ENCODE peak calls at places on chromosomes 2 and 18, in four cellular contexts. H, Q, V and U are unnamed samples.

GRCh38 chr2:85921659-85922058 is 32.9 kb upstream of the ST3GAL5 start:
- DNase-seq in H (no peak), Q (no peak), V (no peak), U (no peak)

GRCh38 chr2:85668009-85668856 is at the start of gene SFTPB:
- DNase-seq in H (no peak), Q (peak), V (no peak), U (no peak)

GRCh38 chr2:167733750-167734149 is 513.6 kb downstream of the STK39 start:
- DNase-seq in H (no peak), Q (no peak), V (no peak), U (no peak)

GRCh38 chr2:191385416-191386160 is 140.4 kb downstream of the MYO1B start:
- DNase-seq in H (no peak), Q (no peak), V (no peak), U (no peak)

GRCh38 chr2:239716536-239717318 is 308.4 kb downstream of the NDUFA10 start:
- DNase-seq in H (no peak), Q (no peak), V (peak), U (peak)

GRCh38 chr2:227016894-227017293 is 147.1 kb downstream of the COL4A4 start:
- DNase-seq in H (no peak), Q (no peak), V (no peak), U (no peak)

GRCh38 chr2:238642973-238643372 is 204.9 kb upstream of the TWIST2 start:
- DNase-seq in H (no peak), Q (no peak), V (no peak), U (no peak)

GRCh38 chr2:228541794-228542193 is 360.3 kb upstream of the SPHKAP start:
- DNase-seq in H (no peak), Q (no peak), V (no peak), U (no peak)

GRCh38 chr18:72672364-72673151 is 128.4 kb upstream of the CBLN2 start:
- DNase-seq in H (no peak), Q (peak), V (peak), U (no peak)

GRCh38 chr2:46651363-46652099 is 172.2 kb downstream of the TMEM247 start:
- DNase-seq in H (no peak), Q (no peak), V (no peak), U (no peak)

GRCh38 chr2:186683341-186683740 is 10.5 kb upstream of the FAM171B start:
- DNase-seq in H (no peak), Q (no peak), V (no peak), U (no peak)

GRCh38 chr2:18154259-18154658 is 275.8 kb downstream of the KCNS3 start:
- DNase-seq in H (no peak), Q (no peak), V (no peak), U (no peak)

GRCh38 chr2:145751634-145752033 is 1231.7 kb upstream of the ZEB2 start:
- DNase-seq in H (peak), Q (no peak), V (peak), U (no peak)

GRCh38 chr2:161077367-161078210 is 82.6 kb upstream of the TANK start:
- DNase-seq in H (peak), Q (peak), V (peak), U (no peak)

GRCh38 chr18:23094411-23095165 is 40.7 kb upstream of the CABLES1 start:
- DNase-seq in H (no peak), Q (no peak), V (no peak), U (peak)

GRCh38 chr18:36974686-36975085 is 145.8 kb downstream of the KIAA1328 start:
- DNase-seq in H (no peak), Q (no peak), V (no peak), U (no peak)

GRCh38 chr18:35822431-35822830 is 150.0 kb upstream of the RMP24 start:
- DNase-seq in H (no peak), Q (no peak), V (no peak), U (no peak)

GRCh38 chr2:15919716-15920444 is 20.5 kb upstream of the MYCN start:
- DNase-seq in H (no peak), Q (no peak), V (no peak), U (no peak)

GRCh38 chr18:3798032-3798431 is 348.1 kb downstream of the TGIF1 start:
- DNase-seq in H (no peak), Q (no peak), V (no peak), U (no peak)

GRCh38 chr2:45626387-45627010 is 15.4 kb upstream of the SRBD1 start:
- DNase-seq in H (no peak), Q (no peak), V (no peak), U (no peak)

GRCh38 chr2:218024871-218025270 is 22.1 kb upstream of the TNS1 start:
- DNase-seq in H (no peak), Q (no peak), V (no peak), U (no peak)

GRCh38 chr2:219570194-219570923 is 980 bp downstream of the OBSL1 start:
- DNase-seq in H (no peak), Q (peak), V (no peak), U (no peak)

GRCh38 chr18:79586436-79587297 is 92.9 kb upstream of the CTDP1 start:
- DNase-seq in H (no peak), Q (no peak), V (no peak), U (peak)

GRCh38 chr2:167383610-167384194 is 495.4 kb downstream of the XIRP2 start:
- DNase-seq in H (no peak), Q (no peak), V (no peak), U (no peak)

GRCh38 chr2:10432315-10433181 is 15.6 kb downstream of the ODC1 start:
- DNase-seq in H (no peak), Q (peak), V (no peak), U (no peak)

GRCh38 chr18:61908661-61909060 is 15.9 kb upstream of the RNF152 start:
- DNase-seq in H (no peak), Q (no peak), V (no peak), U (no peak)

GRCh38 chr2:102027036-102027702 is 35.4 kb downstream of the IL1R2 start:
- DNase-seq in H (no peak), Q (peak), V (no peak), U (no peak)

GRCh38 chr2:227613272-227613660 is 1.4 kb downstream of the SCYGR3 start:
- DNase-seq in H (no peak), Q (no peak), V (no peak), U (no peak)

GRCh38 chr2:105032476-105032875 is 5.4 kb upstream of the MRPS9 start:
- DNase-seq in H (no peak), Q (no peak), V (no peak), U (no peak)

GRCh38 chr2:28810384-28811285 is at the start of gene SPDYA:
- DNase-seq in H (peak), Q (peak), V (no peak), U (peak)